ENCODE peak calls at places on chromosomes 4 and X, in four cellular contexts. One of them, this sample, is unnamed. For H3K4me1, the result is how much of the 10 kb centered on the place peaks cover.

GRCh38 chr4:44544158-44544557 is 95.5 kb upstream of the KCTD8 start:
- DNase-seq in upper lobe of left lung: no peak
- DNase-seq in fibroblast of lung: no peak
- DNase-seq in A673: no peak
- DNase-seq in this sample: no peak

GRCh38 chrX:20712811-20713210 is 446.1 kb upstream of the RPS6KA3 start:
- DNase-seq in A673: no peak
- DNase-seq in fibroblast of lung: no peak
- DNase-seq in upper lobe of left lung: no peak
- DNase-seq in this sample: no peak

GRCh38 chr4:53734584-53735363 is 143.5 kb upstream of the LNX1 start:
- DNase-seq in A673: no peak
- DNase-seq in fibroblast of lung: peak
- DNase-seq in upper lobe of left lung: no peak
- DNase-seq in this sample: no peak

GRCh38 chr4:83316459-83317170 is 18.0 kb downstream of the HPSE start:
- DNase-seq in upper lobe of left lung: peak
- DNase-seq in A673: no peak
- DNase-seq in fibroblast of lung: no peak
- DNase-seq in this sample: no peak

GRCh38 chr4:156870166-156870565 is 101.4 kb downstream of the PDGFC start:
- DNase-seq in upper lobe of left lung: no peak
- DNase-seq in fibroblast of lung: peak
- DNase-seq in A673: no peak
- DNase-seq in this sample: no peak

GRCh38 chrX:103631145-103631544 is 2.4 kb downstream of the TCEAL1 start:
- DNase-seq in A673: no peak
- DNase-seq in fibroblast of lung: no peak
- DNase-seq in upper lobe of left lung: no peak
- DNase-seq in this sample: no peak

GRCh38 chr4:168717852-168718251 is 221.0 kb downstream of the PALLD start:
- DNase-seq in upper lobe of left lung: peak
- DNase-seq in A673: no peak
- DNase-seq in fibroblast of lung: peak
- DNase-seq in this sample: no peak

GRCh38 chr4:16176621-16177020 is 49.6 kb downstream of the TAPT1 start:
- DNase-seq in fibroblast of lung: no peak
- DNase-seq in A673: no peak
- DNase-seq in upper lobe of left lung: no peak
- DNase-seq in this sample: no peak

GRCh38 chr4:5357863-5358262 is 306.6 kb downstream of the STK32B start:
- DNase-seq in fibroblast of lung: no peak
- DNase-seq in upper lobe of left lung: no peak
- DNase-seq in A673: no peak
- DNase-seq in this sample: no peak

GRCh38 chr4:163764569-163764968 is 270.1 kb downstream of the TMA16 start:
- DNase-seq in A673: no peak
- DNase-seq in fibroblast of lung: no peak
- DNase-seq in upper lobe of left lung: no peak
- DNase-seq in this sample: no peak

GRCh38 chrX:32987139-32987538 is 224.2 kb downstream of the DMD start:
- DNase-seq in fibroblast of lung: no peak
- DNase-seq in A673: no peak
- DNase-seq in upper lobe of left lung: no peak
- DNase-seq in this sample: no peak

GRCh38 chr4:129344058-129344457 is 248.1 kb downstream of the C4orf33 start:
- DNase-seq in A673: peak
- DNase-seq in fibroblast of lung: peak
- DNase-seq in upper lobe of left lung: peak
- DNase-seq in this sample: no peak

GRCh38 chrX:57453901-57454300 is 137.9 kb upstream of the ZXDB start:
- DNase-seq in A673: peak
- DNase-seq in fibroblast of lung: no peak
- DNase-seq in upper lobe of left lung: no peak
- DNase-seq in this sample: no peak

GRCh38 chrX:46739736-46740135 is 19.2 kb downstream of the SLC9A7 start:
- DNase-seq in A673: no peak
- DNase-seq in fibroblast of lung: no peak
- DNase-seq in upper lobe of left lung: no peak
- DNase-seq in this sample: no peak

GRCh38 chr4:81919238-81919637 is 447.5 kb upstream of the RASGEF1B start:
- DNase-seq in A673: peak
- DNase-seq in fibroblast of lung: no peak
- DNase-seq in upper lobe of left lung: no peak
- DNase-seq in this sample: no peak

GRCh38 chr4:1401409-1402020 is 4.7 kb downstream of the NKX1-1 start:
- DNase-seq in upper lobe of left lung: peak
- DNase-seq in A673: no peak
- DNase-seq in fibroblast of lung: no peak
- DNase-seq in this sample: no peak

GRCh38 chr4:56077676-56078075 is 128.9 kb downstream of the CEP135 start:
- DNase-seq in A673: no peak
- DNase-seq in upper lobe of left lung: no peak
- DNase-seq in fibroblast of lung: peak
- DNase-seq in this sample: no peak

GRCh38 chrX:104253567-104254441 is 929 bp downstream of the ESX1 start:
- DNase-seq in A673: no peak
- DNase-seq in upper lobe of left lung: no peak
- DNase-seq in fibroblast of lung: no peak
- DNase-seq in this sample: no peak

GRCh38 chr4:1090036-1090435 is 23.3 kb downstream of the RNF212 start:
- DNase-seq in fibroblast of lung: no peak
- DNase-seq in upper lobe of left lung: no peak
- DNase-seq in A673: no peak
- DNase-seq in this sample: no peak

GRCh38 chrX:19554786-19555185 is 39.5 kb upstream of the MAP3K15 start:
- DNase-seq in fibroblast of lung: peak
- DNase-seq in A673: no peak
- DNase-seq in upper lobe of left lung: no peak
- DNase-seq in this sample: no peak

GRCh38 chr4:152590179-152591031 is 54.5 kb upstream of the FBXW7 start:
- DNase-seq in fibroblast of lung: peak
- DNase-seq in A673: peak
- DNase-seq in upper lobe of left lung: no peak
- DNase-seq in this sample: no peak

GRCh38 chr4:129326810-129327209 is 230.9 kb downstream of the C4orf33 start:
- DNase-seq in fibroblast of lung: no peak
- DNase-seq in upper lobe of left lung: no peak
- DNase-seq in A673: no peak
- DNase-seq in this sample: no peak

DNA sequence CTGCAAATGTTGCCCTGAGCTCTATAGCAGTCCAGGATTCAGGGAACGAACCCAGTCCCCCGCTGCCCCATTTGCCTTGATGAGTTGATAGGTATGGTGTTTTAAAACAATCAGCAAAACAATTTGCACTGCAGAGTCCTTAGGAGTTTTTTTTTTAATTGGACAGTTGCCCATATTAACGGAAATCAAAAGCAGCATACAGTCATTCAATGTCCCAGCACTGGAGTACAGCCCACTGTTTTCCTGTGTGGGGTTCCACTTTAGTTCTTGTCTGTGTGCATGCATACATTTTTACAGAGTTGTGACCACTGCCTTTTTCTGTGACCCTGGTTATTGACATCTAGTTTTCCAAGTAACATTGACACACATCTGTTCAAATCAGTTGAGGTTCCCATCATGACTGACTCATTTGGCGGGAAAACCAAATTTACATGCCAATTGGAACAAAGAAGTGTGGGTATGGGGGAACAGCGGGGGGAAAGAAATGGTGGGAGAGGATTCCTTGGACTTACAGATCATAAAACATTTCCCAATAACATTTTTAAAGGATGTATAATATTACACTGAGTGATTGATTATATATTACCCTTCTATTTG is 83.3 kb downstream of the HPRT1 start:
- DNase-seq in fibroblast of lung: peak
- DNase-seq in A673: no peak
- DNase-seq in upper lobe of left lung: no peak
- DNase-seq in this sample: no peak
- H3K4me1 ChIP-seq in fibroblast of lung: under half
- H3K4me1 ChIP-seq in A673: under half
- H3K4me1 ChIP-seq in upper lobe of left lung: under half
- H3K4me1 ChIP-seq in this sample: under half

DNA sequence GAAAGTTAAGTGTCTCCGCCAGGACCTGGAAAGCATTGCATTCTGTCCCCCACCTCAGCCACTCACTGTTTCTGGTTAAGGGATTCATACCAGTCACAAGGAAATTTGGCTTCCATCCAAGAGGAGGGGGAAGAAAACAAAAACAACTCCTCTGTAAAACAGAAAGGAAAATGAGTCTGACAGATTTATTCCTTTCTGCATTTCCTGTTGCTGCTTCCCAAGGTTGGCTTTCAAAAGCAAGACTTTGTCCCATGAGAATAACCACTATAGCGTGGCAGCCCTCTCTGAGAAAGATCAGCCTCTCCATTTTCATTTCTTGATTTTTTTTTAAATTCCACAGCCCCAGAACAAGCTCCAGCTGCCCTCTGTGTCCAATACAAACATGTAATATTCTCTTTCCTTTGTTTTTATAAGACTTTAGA is 90.9 kb upstream of the DCLK2 start:
- DNase-seq in A673: peak
- DNase-seq in upper lobe of left lung: no peak
- DNase-seq in fibroblast of lung: peak
- DNase-seq in this sample: no peak
- H3K27ac ChIP-seq in A673: peak
- H3K27ac ChIP-seq in upper lobe of left lung: no peak
- H3K27ac ChIP-seq in fibroblast of lung: no peak
- H3K27ac ChIP-seq in this sample: no peak

DNA sequence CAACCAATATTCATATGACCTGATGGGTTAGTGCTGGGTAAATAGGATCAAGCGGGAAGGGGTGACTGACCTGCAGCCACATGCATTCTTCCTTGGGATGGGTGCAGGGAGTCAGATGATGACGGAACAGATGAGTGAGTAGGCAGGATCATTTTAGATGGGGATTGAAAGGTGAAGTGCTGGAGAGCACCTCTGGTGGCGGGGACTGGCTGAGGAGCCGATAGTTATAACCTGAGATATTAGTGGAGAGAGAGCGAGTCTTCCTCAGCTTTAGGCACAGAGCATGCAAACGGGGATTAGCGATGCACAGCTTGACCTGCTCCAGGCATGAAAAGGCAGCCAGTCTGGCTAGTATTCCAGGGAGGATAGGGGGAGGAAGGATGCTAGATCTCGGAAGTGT is 99.1 kb downstream of the AFF1 start:
- DNase-seq in upper lobe of left lung: no peak
- DNase-seq in A673: no peak
- DNase-seq in fibroblast of lung: no peak
- DNase-seq in this sample: no peak
- H3K4me1 ChIP-seq in upper lobe of left lung: half or more
- H3K4me1 ChIP-seq in A673: half or more
- H3K4me1 ChIP-seq in fibroblast of lung: under half
- H3K4me1 ChIP-seq in this sample: half or more

DNA sequence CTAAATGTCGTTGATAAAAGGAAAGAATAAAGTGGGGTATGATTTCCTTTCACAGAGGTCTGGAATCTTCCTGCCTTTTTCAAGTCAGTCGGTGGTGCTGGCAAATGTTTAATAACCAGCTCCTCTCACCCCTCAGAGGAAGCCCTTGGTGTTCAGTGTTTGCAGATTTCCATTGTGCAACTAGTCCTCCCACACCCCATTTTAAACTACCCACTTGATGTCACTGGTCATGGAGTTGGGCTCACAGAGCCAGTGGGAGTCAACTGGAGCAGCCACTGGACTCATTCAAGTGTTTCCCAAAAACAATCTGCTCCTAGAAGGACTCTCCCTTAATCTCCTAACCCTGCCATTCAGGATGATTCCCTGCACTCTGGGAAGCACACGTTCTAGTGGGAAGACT is 149.2 kb downstream of the PTTG2 start:
- DNase-seq in fibroblast of lung: no peak
- DNase-seq in upper lobe of left lung: no peak
- DNase-seq in A673: no peak
- DNase-seq in this sample: no peak
- H3K27ac ChIP-seq in fibroblast of lung: no peak
- H3K27ac ChIP-seq in upper lobe of left lung: no peak
- H3K27ac ChIP-seq in A673: no peak
- H3K27ac ChIP-seq in this sample: no peak

DNA sequence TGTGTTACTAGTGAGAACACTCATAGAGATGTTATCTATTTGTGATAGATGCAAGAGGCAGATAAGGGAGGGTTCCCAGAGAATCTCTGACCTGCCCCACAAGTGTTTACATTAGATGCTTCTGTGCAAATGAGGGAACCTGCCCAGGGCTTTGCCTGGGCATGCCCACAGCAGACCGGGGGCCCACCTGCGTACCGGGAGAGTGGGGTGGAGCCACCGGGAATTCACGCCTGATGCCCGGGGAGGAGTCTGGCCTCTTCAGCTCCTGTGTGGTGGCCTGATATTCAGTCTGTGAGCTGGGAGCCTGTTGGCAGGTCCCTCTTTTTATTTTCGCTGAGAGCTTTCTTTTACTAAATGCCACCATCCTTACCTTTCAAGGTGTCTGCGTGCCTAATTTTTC is 155.7 kb downstream of the SNCA start:
- DNase-seq in fibroblast of lung: no peak
- DNase-seq in upper lobe of left lung: no peak
- DNase-seq in A673: no peak
- DNase-seq in this sample: no peak
- H3K4me1 ChIP-seq in fibroblast of lung: under half
- H3K4me1 ChIP-seq in upper lobe of left lung: under half
- H3K4me1 ChIP-seq in A673: under half
- H3K4me1 ChIP-seq in this sample: under half

GRCh38 chr4:117873779-117874178 is 160.5 kb upstream of the NDST3 start:
- DNase-seq in fibroblast of lung: no peak
- DNase-seq in upper lobe of left lung: no peak
- DNase-seq in A673: no peak
- DNase-seq in this sample: no peak
- H3K27ac ChIP-seq in fibroblast of lung: no peak
- H3K27ac ChIP-seq in upper lobe of left lung: no peak
- H3K27ac ChIP-seq in A673: no peak
- H3K27ac ChIP-seq in this sample: no peak

GRCh38 chr4:2857349-2857927 is 13.8 kb downstream of the ADD1 start:
- DNase-seq in A673: no peak
- DNase-seq in upper lobe of left lung: no peak
- DNase-seq in fibroblast of lung: no peak
- DNase-seq in this sample: no peak
- H3K4me1 ChIP-seq in A673: under half
- H3K4me1 ChIP-seq in upper lobe of left lung: half or more
- H3K4me1 ChIP-seq in fibroblast of lung: under half
- H3K4me1 ChIP-seq in this sample: under half